ENCODE peak calls at places on chromosome 12, in four cellular contexts. One of them, this sample, is unnamed.

GRCh38 chr12:51323317-51323960 is 535 bp downstream of the BIN2 start:
- DNase-seq in mesendoderm: no peak
- DNase-seq in H9: no peak
- DNase-seq in IMR-90: no peak
- DNase-seq in this sample: no peak

GRCh38 chr12:42129595-42130204 is 15.0 kb downstream of the GXYLT1 start:
- DNase-seq in mesendoderm: peak
- DNase-seq in H9: no peak
- DNase-seq in IMR-90: peak
- DNase-seq in this sample: peak

GRCh38 chr12:74984631-74985030 is 225.0 kb downstream of the KCNC2 start:
- DNase-seq in mesendoderm: no peak
- DNase-seq in H9: peak
- DNase-seq in IMR-90: no peak
- DNase-seq in this sample: no peak

GRCh38 chr12:68918960-68919359 is 14.0 kb downstream of the CPM start:
- DNase-seq in mesendoderm: no peak
- DNase-seq in H9: no peak
- DNase-seq in IMR-90: no peak
- DNase-seq in this sample: no peak

GRCh38 chr12:9049520-9050133 is 60.3 kb downstream of the KLRG1 start:
- DNase-seq in mesendoderm: peak
- DNase-seq in H9: no peak
- DNase-seq in IMR-90: peak
- DNase-seq in this sample: no peak

GRCh38 chr12:18906354-18906753 is 168.4 kb downstream of the CAPZA3 start:
- DNase-seq in mesendoderm: no peak
- DNase-seq in H9: no peak
- DNase-seq in IMR-90: no peak
- DNase-seq in this sample: no peak

GRCh38 chr12:46200551-46200950 is 68.3 kb downstream of the SLC38A1 start:
- DNase-seq in mesendoderm: no peak
- DNase-seq in H9: no peak
- DNase-seq in IMR-90: no peak
- DNase-seq in this sample: no peak

GRCh38 chr12:115500872-115501271 is 776.6 kb downstream of the MED13L start:
- DNase-seq in mesendoderm: no peak
- DNase-seq in H9: no peak
- DNase-seq in IMR-90: peak
- DNase-seq in this sample: no peak

GRCh38 chr12:14605401-14605989 is 37.8 kb upstream of the PLBD1 start:
- DNase-seq in mesendoderm: peak
- DNase-seq in H9: no peak
- DNase-seq in IMR-90: no peak
- DNase-seq in this sample: no peak

GRCh38 chr12:115528466-115528865 is 749.0 kb downstream of the MED13L start:
- DNase-seq in mesendoderm: no peak
- DNase-seq in H9: no peak
- DNase-seq in IMR-90: peak
- DNase-seq in this sample: no peak

GRCh38 chr12:123681605-123682004 is 10.7 kb downstream of the TCTN2 start:
- DNase-seq in mesendoderm: no peak
- DNase-seq in H9: no peak
- DNase-seq in IMR-90: no peak
- DNase-seq in this sample: no peak

GRCh38 chr12:39807043-39807442 is 187.4 kb upstream of the ABCD2 start:
- DNase-seq in mesendoderm: peak
- DNase-seq in H9: peak
- DNase-seq in IMR-90: no peak
- DNase-seq in this sample: no peak

GRCh38 chr12:51759175-51759574 is 89.3 kb downstream of the FIGNL2 start:
- DNase-seq in mesendoderm: no peak
- DNase-seq in H9: no peak
- DNase-seq in IMR-90: peak
- DNase-seq in this sample: no peak

GRCh38 chr12:113299619-113300237 is 35.2 kb downstream of the SLC8B1 start:
- DNase-seq in mesendoderm: peak
- DNase-seq in H9: peak
- DNase-seq in IMR-90: peak
- DNase-seq in this sample: no peak

GRCh38 chr12:48580831-48581230 is 11.0 kb upstream of the LALBA start:
- DNase-seq in mesendoderm: no peak
- DNase-seq in H9: no peak
- DNase-seq in IMR-90: no peak
- DNase-seq in this sample: no peak

GRCh38 chr12:83016226-83016835 is 329.6 kb downstream of the TMTC2 start:
- DNase-seq in mesendoderm: no peak
- DNase-seq in H9: no peak
- DNase-seq in IMR-90: peak
- DNase-seq in this sample: no peak

GRCh38 chr12:80763874-80764273 is 47.2 kb downstream of the MYF5 start:
- DNase-seq in mesendoderm: peak
- DNase-seq in H9: no peak
- DNase-seq in IMR-90: peak
- DNase-seq in this sample: peak

GRCh38 chr12:69986109-69986508 is 161.1 kb downstream of the MYRFL start:
- DNase-seq in mesendoderm: no peak
- DNase-seq in H9: no peak
- DNase-seq in IMR-90: no peak
- DNase-seq in this sample: no peak

GRCh38 chr12:69987453-69988102 is 162.6 kb downstream of the MYRFL start:
- DNase-seq in mesendoderm: peak
- DNase-seq in H9: no peak
- DNase-seq in IMR-90: peak
- DNase-seq in this sample: no peak

GRCh38 chr12:69984216-69984615 is 159.2 kb downstream of the MYRFL start:
- DNase-seq in mesendoderm: no peak
- DNase-seq in H9: no peak
- DNase-seq in IMR-90: no peak
- DNase-seq in this sample: no peak

GRCh38 chr12:69988601-69989194 is 163.7 kb downstream of the MYRFL start:
- DNase-seq in mesendoderm: no peak
- DNase-seq in H9: no peak
- DNase-seq in IMR-90: peak
- DNase-seq in this sample: no peak

DNA sequence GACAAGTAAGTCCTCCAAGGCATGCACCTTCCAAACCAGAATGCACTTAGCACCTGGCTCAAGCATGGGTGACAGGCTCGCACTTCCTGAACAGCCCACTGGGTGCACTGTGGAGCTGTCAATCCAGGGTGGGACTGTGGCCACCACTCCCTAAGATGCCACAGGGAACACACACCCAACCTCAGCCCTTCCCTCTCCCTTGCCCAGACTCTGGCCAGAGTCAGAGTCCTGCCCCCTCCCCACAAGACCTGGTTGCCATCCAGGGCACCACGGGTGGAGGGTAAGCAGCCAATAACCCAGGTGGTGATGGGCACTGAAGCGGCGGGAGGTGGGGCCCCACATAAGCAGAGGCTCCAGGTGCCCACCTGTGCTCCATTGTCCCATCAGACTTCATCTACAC is 160.6 kb downstream of the MYRFL start:
- DNase-seq in mesendoderm: peak
- DNase-seq in H9: peak
- DNase-seq in IMR-90: no peak
- DNase-seq in this sample: no peak
- H2AK5ac ChIP-seq in mesendoderm: no peak
- H2AK5ac ChIP-seq in H9: no peak
- H2AK5ac ChIP-seq in IMR-90: peak
- H2AK5ac ChIP-seq in this sample: peak

GRCh38 chr12:2338381-2338780 is 285.6 kb downstream of the CACNA1C start:
- DNase-seq in mesendoderm: no peak
- DNase-seq in H9: no peak
- DNase-seq in IMR-90: no peak
- DNase-seq in this sample: no peak
- H2AK5ac ChIP-seq in mesendoderm: no peak
- H2AK5ac ChIP-seq in H9: no peak
- H2AK5ac ChIP-seq in IMR-90: peak
- H2AK5ac ChIP-seq in this sample: no peak

GRCh38 chr12:112188130-112188830 is 62.9 kb downstream of the TRAFD1 start:
- DNase-seq in mesendoderm: no peak
- DNase-seq in H9: no peak
- DNase-seq in IMR-90: no peak
- DNase-seq in this sample: no peak
- H2AK5ac ChIP-seq in mesendoderm: no peak
- H2AK5ac ChIP-seq in H9: no peak
- H2AK5ac ChIP-seq in IMR-90: no peak
- H2AK5ac ChIP-seq in this sample: no peak

DNA sequence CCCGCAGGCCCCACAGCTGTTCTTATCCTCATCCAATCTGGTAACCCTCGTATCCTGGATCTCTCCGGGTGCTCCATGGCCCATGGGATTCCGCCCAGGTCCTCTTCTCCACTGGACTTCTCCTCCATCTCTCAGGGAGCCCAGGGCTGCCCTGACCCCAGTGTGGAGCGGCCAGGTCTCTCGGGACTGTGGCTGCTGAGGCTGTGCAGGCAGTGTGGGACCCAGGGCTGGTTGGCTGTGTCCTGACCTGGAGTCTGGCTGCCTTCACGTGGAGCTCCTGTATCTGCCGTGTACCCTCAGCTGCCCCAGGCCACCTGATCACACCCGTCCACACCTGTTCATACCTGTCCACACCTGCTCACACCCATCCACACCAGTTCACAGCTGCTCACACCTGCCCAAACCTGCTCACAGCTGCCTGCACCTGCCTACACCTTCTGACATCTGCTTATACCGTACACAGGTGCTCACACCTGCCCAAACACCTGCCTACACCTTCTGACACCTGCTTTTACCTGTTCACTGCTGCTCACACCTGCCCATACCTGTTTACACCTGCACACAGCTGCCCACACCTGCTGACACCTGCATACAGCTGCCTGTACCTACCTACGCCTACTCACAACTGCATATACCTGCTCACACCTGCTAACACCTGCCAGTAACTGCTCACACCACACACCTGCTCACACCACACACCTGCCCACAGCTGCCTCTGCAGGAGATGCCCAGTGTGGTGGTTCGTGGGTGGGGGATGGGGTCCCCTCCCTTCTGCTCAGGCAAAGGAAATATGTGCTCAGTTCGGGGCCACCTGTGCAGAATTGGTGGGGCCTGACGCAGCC is 92.2 kb downstream of the GALNT9 start:
- DNase-seq in mesendoderm: no peak
- DNase-seq in H9: no peak
- DNase-seq in IMR-90: no peak
- DNase-seq in this sample: no peak
- H2AK5ac ChIP-seq in mesendoderm: no peak
- H2AK5ac ChIP-seq in H9: no peak
- H2AK5ac ChIP-seq in IMR-90: no peak
- H2AK5ac ChIP-seq in this sample: peak

GRCh38 chr12:126974779-126975178 is 1292.2 kb upstream of the TMEM132C start:
- DNase-seq in mesendoderm: peak
- DNase-seq in H9: peak
- DNase-seq in IMR-90: no peak
- DNase-seq in this sample: no peak
- H2AK5ac ChIP-seq in mesendoderm: no peak
- H2AK5ac ChIP-seq in H9: no peak
- H2AK5ac ChIP-seq in IMR-90: no peak
- H2AK5ac ChIP-seq in this sample: no peak